ENCODE peak calls at places on chromosomes 5 and 9, in eight cellular contexts. A, E, O, B, X, M, H and P are unnamed samples.

GRCh38 chr5:30764704-30765103 is 428.8 kb upstream of the CDH6 start:
- DNase-seq in A (no peak), E (no peak), O (peak; percentile 40), B (no peak), X (no peak), M (no peak), H (no peak), P (no peak)

GRCh38 chr9:7828344-7828743 is 28.8 kb upstream of the DMAC1 start:
- DNase-seq in A (no peak), E (no peak), O (no peak), B (no peak), X (no peak), M (no peak), H (no peak), P (no peak)

GRCh38 chr5:23071682-23072081 is 218.5 kb upstream of the CDH12 start:
- DNase-seq in A (no peak), E (no peak), O (no peak), B (no peak), X (no peak), M (no peak), H (no peak), P (no peak)

GRCh38 chr5:80238778-80239679 is 16.8 kb downstream of the SERINC5 start:
- DNase-seq in A (no peak), E (no peak), O (peak; percentile 68), B (peak; percentile 71), X (peak; percentile 72), M (no peak), H (no peak), P (peak; percentile 81)

GRCh38 chr9:30913331-30913730 is 1471.1 kb upstream of the ACO1 start:
- DNase-seq in A (no peak), E (no peak), O (no peak), B (peak; percentile 2), X (no peak), M (no peak), H (no peak), P (no peak)

GRCh38 chr5:137156175-137156574 is 343.0 kb downstream of the SPOCK1 start:
- DNase-seq in A (no peak), E (no peak), O (no peak), B (no peak), X (no peak), M (no peak), H (no peak), P (no peak)

GRCh38 chr5:79595086-79595485 is 17.2 kb upstream of the TENT2 start:
- DNase-seq in A (no peak), E (no peak), O (no peak), B (no peak), X (no peak), M (no peak), H (no peak), P (no peak)

GRCh38 chr9:113274474-113275146 is 762 bp downstream of the CDC26 start:
- DNase-seq in A (no peak), E (peak; percentile 20), O (peak; percentile 82), B (peak; percentile 72), X (no peak), M (no peak), H (no peak), P (no peak)

GRCh38 chr5:167049043-167049663 is 1242.3 kb upstream of the WWC1 start:
- DNase-seq in A (no peak), E (no peak), O (peak; percentile 36), B (peak; percentile 71), X (peak; percentile 32), M (no peak), H (no peak), P (no peak)

GRCh38 chr5:176181271-176181855 is 56.9 kb upstream of the SIMC1 start:
- DNase-seq in A (no peak), E (no peak), O (no peak), B (no peak), X (no peak), M (no peak), H (no peak), P (no peak)

GRCh38 chr5:87541033-87541432 is 128.3 kb upstream of the CCNH start:
- DNase-seq in A (no peak), E (peak; percentile 0), O (peak; percentile 76), B (peak; percentile 79), X (no peak), M (no peak), H (no peak), P (peak; percentile 77)

GRCh38 chr5:14265574-14265973 is 122.4 kb downstream of the TRIO start:
- DNase-seq in A (no peak), E (peak; percentile 54), O (peak; percentile 92), B (no peak), X (no peak), M (no peak), H (no peak), P (no peak)

GRCh38 chr5:153551537-153552079 is 61.1 kb downstream of the GRIA1 start:
- DNase-seq in A (no peak), E (peak; percentile 84), O (peak; percentile 95), B (peak; percentile 76), X (no peak), M (no peak), H (no peak), P (no peak)

GRCh38 chr9:130288926-130289705 is 23.6 kb downstream of the HMCN2 start:
- DNase-seq in A (peak; percentile 52), E (no peak), O (no peak), B (no peak), X (no peak), M (no peak), H (no peak), P (no peak)

GRCh38 chr5:37412515-37412914 is 33.4 kb downstream of the WDR70 start:
- DNase-seq in A (no peak), E (no peak), O (no peak), B (no peak), X (no peak), M (no peak), H (no peak), P (no peak)

GRCh38 chr5:85972539-85972938 is 645.2 kb upstream of the COX7C start:
- DNase-seq in A (no peak), E (no peak), O (no peak), B (no peak), X (no peak), M (no peak), H (no peak), P (no peak)

GRCh38 chr5:167855818-167856217 is 435.6 kb upstream of the WWC1 start:
- DNase-seq in A (no peak), E (no peak), O (no peak), B (no peak), X (no peak), M (no peak), H (no peak), P (no peak)

GRCh38 chr9:93031629-93032431 is 26.7 kb upstream of the SUSD3 start:
- DNase-seq in A (no peak), E (no peak), O (peak; percentile 53), B (no peak), X (no peak), M (no peak), H (no peak), P (no peak)

GRCh38 chr5:141496038-141496437 is 7.2 kb downstream of the PCDHGC5 start:
- DNase-seq in A (no peak), E (no peak), O (no peak), B (peak; percentile 99), X (no peak), M (no peak), H (no peak), P (no peak)

GRCh38 chr5:16880547-16880946 is 55.5 kb downstream of the MYO10 start:
- DNase-seq in A (no peak), E (no peak), O (no peak), B (no peak), X (no peak), M (no peak), H (no peak), P (no peak)

GRCh38 chr5:171845857-171846785 is 60.5 kb downstream of the SMIM23 start:
- DNase-seq in A (no peak), E (no peak), O (peak; percentile 69), B (no peak), X (no peak), M (no peak), H (no peak), P (peak; percentile 59)

GRCh38 chr5:68515514-68515913 is 300.0 kb downstream of the PIK3R1 start:
- DNase-seq in A (no peak), E (no peak), O (no peak), B (no peak), X (no peak), M (no peak), H (no peak), P (no peak)

GRCh38 chr9:135075234-135076142 is 12.0 kb upstream of the OLFM1 start:
- DNase-seq in A (peak; percentile 33), E (no peak), O (peak; percentile 80), B (peak; percentile 94), X (peak; percentile 29), M (peak; percentile 86), H (no peak), P (peak; percentile 74)

GRCh38 chr9:30609713-30610112 is 1774.7 kb upstream of the ACO1 start:
- DNase-seq in A (no peak), E (no peak), O (no peak), B (peak; percentile 10), X (no peak), M (no peak), H (no peak), P (no peak)

GRCh38 chr5:131386779-131387178 is 122.9 kb downstream of the CDC42SE2 start:
- DNase-seq in A (no peak), E (no peak), O (no peak), B (no peak), X (no peak), M (no peak), H (no peak), P (no peak)

GRCh38 chr9:82188817-82189216 is 200.2 kb downstream of the SPATA31D1 start:
- DNase-seq in A (no peak), E (no peak), O (no peak), B (no peak), X (no peak), M (no peak), H (no peak), P (no peak)

GRCh38 chr5:180112101-180112861 is 40.7 kb upstream of the RNF130 start:
- DNase-seq in A (no peak), E (no peak), O (no peak), B (no peak), X (no peak), M (peak; percentile 56), H (no peak), P (no peak)

GRCh38 chr5:127013407-127013806 is 17.0 kb downstream of the MARCHF3 start:
- DNase-seq in A (no peak), E (no peak), O (peak; percentile 10), B (no peak), X (no peak), M (no peak), H (no peak), P (no peak)

GRCh38 chr5:125011419-125011818 is 265.0 kb upstream of the ZNF608 start:
- DNase-seq in A (no peak), E (no peak), O (no peak), B (no peak), X (no peak), M (no peak), H (no peak), P (no peak)

GRCh38 chr9:33197279-33197678 is 30.1 kb upstream of the B4GALT1 start:
- DNase-seq in A (no peak), E (no peak), O (no peak), B (no peak), X (no peak), M (no peak), H (no peak), P (no peak)